ENCODE peak calls at places on chromosomes 4 and X, in six cellular contexts. One of them, this sample, is unnamed.

GRCh38 chr4:4413373-4413725 is 26.4 kb downstream of the NSG1 start:
- DNase-seq in left ventricle myocardium inferior: no peak
- DNase-seq in GM04504: no peak
- DNase-seq in stromal cell of bone marrow: no peak
- DNase-seq in caudate nucleus: no peak
- DNase-seq in anterior cingulate cortex: no peak
- DNase-seq in this sample: no peak

GRCh38 chr4:2364654-2365053 is 53.8 kb downstream of the ZFYVE28 start:
- DNase-seq in left ventricle myocardium inferior: peak
- DNase-seq in GM04504: no peak
- DNase-seq in stromal cell of bone marrow: peak
- DNase-seq in caudate nucleus: no peak
- DNase-seq in anterior cingulate cortex: no peak
- DNase-seq in this sample: peak

GRCh38 chr4:83389037-83389755 is 54.5 kb upstream of the HPSE start:
- DNase-seq in left ventricle myocardium inferior: no peak
- DNase-seq in GM04504: no peak
- DNase-seq in stromal cell of bone marrow: no peak
- DNase-seq in caudate nucleus: no peak
- DNase-seq in anterior cingulate cortex: no peak
- DNase-seq in this sample: no peak

GRCh38 chr4:30256105-30256828 is 463.9 kb upstream of the PCDH7 start:
- DNase-seq in left ventricle myocardium inferior: no peak
- DNase-seq in GM04504: no peak
- DNase-seq in stromal cell of bone marrow: no peak
- DNase-seq in caudate nucleus: no peak
- DNase-seq in anterior cingulate cortex: no peak
- DNase-seq in this sample: no peak

GRCh38 chr4:185801471-185801870 is 10.5 kb downstream of the SORBS2 start:
- DNase-seq in left ventricle myocardium inferior: no peak
- DNase-seq in GM04504: no peak
- DNase-seq in stromal cell of bone marrow: no peak
- DNase-seq in caudate nucleus: no peak
- DNase-seq in anterior cingulate cortex: no peak
- DNase-seq in this sample: no peak

GRCh38 chr4:145719752-145720624 is 40.0 kb downstream of the C4orf51 start:
- DNase-seq in left ventricle myocardium inferior: no peak
- DNase-seq in GM04504: no peak
- DNase-seq in stromal cell of bone marrow: no peak
- DNase-seq in caudate nucleus: no peak
- DNase-seq in anterior cingulate cortex: no peak
- DNase-seq in this sample: no peak

GRCh38 chrX:44130189-44130588 is 157.0 kb upstream of the NDP start:
- DNase-seq in left ventricle myocardium inferior: no peak
- DNase-seq in GM04504: no peak
- DNase-seq in stromal cell of bone marrow: no peak
- DNase-seq in caudate nucleus: no peak
- DNase-seq in anterior cingulate cortex: no peak
- DNase-seq in this sample: no peak

GRCh38 chr4:173243321-173243720 is 74.7 kb downstream of the GALNT7 start:
- DNase-seq in left ventricle myocardium inferior: no peak
- DNase-seq in GM04504: no peak
- DNase-seq in stromal cell of bone marrow: peak
- DNase-seq in caudate nucleus: no peak
- DNase-seq in anterior cingulate cortex: no peak
- DNase-seq in this sample: no peak

GRCh38 chrX:71627588-71628404 is 9.5 kb upstream of the CXCR3 start:
- DNase-seq in left ventricle myocardium inferior: no peak
- DNase-seq in GM04504: no peak
- DNase-seq in stromal cell of bone marrow: no peak
- DNase-seq in caudate nucleus: no peak
- DNase-seq in anterior cingulate cortex: no peak
- DNase-seq in this sample: no peak

GRCh38 chr4:182207806-182208483 is 35.3 kb upstream of the TENM3 start:
- DNase-seq in left ventricle myocardium inferior: no peak
- DNase-seq in GM04504: peak
- DNase-seq in stromal cell of bone marrow: peak
- DNase-seq in caudate nucleus: no peak
- DNase-seq in anterior cingulate cortex: no peak
- DNase-seq in this sample: no peak

GRCh38 chrX:17020828-17021821 is 74.7 kb downstream of the REPS2 start:
- DNase-seq in left ventricle myocardium inferior: no peak
- DNase-seq in GM04504: no peak
- DNase-seq in stromal cell of bone marrow: no peak
- DNase-seq in caudate nucleus: no peak
- DNase-seq in anterior cingulate cortex: no peak
- DNase-seq in this sample: no peak

GRCh38 chrX:85570496-85570895 is 191.0 kb upstream of the POF1B start:
- DNase-seq in left ventricle myocardium inferior: no peak
- DNase-seq in GM04504: no peak
- DNase-seq in stromal cell of bone marrow: no peak
- DNase-seq in caudate nucleus: no peak
- DNase-seq in anterior cingulate cortex: no peak
- DNase-seq in this sample: no peak

GRCh38 chrX:28127662-28128061 is 146.4 kb upstream of the DCAF8L1 start:
- DNase-seq in left ventricle myocardium inferior: no peak
- DNase-seq in GM04504: no peak
- DNase-seq in stromal cell of bone marrow: no peak
- DNase-seq in caudate nucleus: no peak
- DNase-seq in anterior cingulate cortex: no peak
- DNase-seq in this sample: no peak

GRCh38 chr4:88659061-88659889 is 38.4 kb downstream of the NAP1L5 start:
- DNase-seq in left ventricle myocardium inferior: no peak
- DNase-seq in GM04504: peak
- DNase-seq in stromal cell of bone marrow: peak
- DNase-seq in caudate nucleus: no peak
- DNase-seq in anterior cingulate cortex: no peak
- DNase-seq in this sample: peak

GRCh38 chr4:108072300-108072699 is 82.6 kb downstream of the HADH start:
- DNase-seq in left ventricle myocardium inferior: no peak
- DNase-seq in GM04504: no peak
- DNase-seq in stromal cell of bone marrow: no peak
- DNase-seq in caudate nucleus: no peak
- DNase-seq in anterior cingulate cortex: no peak
- DNase-seq in this sample: no peak

GRCh38 chrX:7283741-7284140 is 135.8 kb upstream of the PUDP start:
- DNase-seq in left ventricle myocardium inferior: no peak
- DNase-seq in GM04504: no peak
- DNase-seq in stromal cell of bone marrow: no peak
- DNase-seq in caudate nucleus: no peak
- DNase-seq in anterior cingulate cortex: no peak
- DNase-seq in this sample: no peak

GRCh38 chr4:2757426-2757825 is 1.3 kb upstream of the TNIP2 start:
- DNase-seq in left ventricle myocardium inferior: no peak
- DNase-seq in GM04504: no peak
- DNase-seq in stromal cell of bone marrow: no peak
- DNase-seq in caudate nucleus: no peak
- DNase-seq in anterior cingulate cortex: no peak
- DNase-seq in this sample: no peak

GRCh38 chr4:54067163-54067562 is 2.8 kb upstream of the CHIC2 start:
- DNase-seq in left ventricle myocardium inferior: peak
- DNase-seq in GM04504: peak
- DNase-seq in stromal cell of bone marrow: peak
- DNase-seq in caudate nucleus: no peak
- DNase-seq in anterior cingulate cortex: no peak
- DNase-seq in this sample: no peak

GRCh38 chr4:12679217-12679616 is 804.9 kb downstream of the RAB28 start:
- DNase-seq in left ventricle myocardium inferior: no peak
- DNase-seq in GM04504: no peak
- DNase-seq in stromal cell of bone marrow: no peak
- DNase-seq in caudate nucleus: no peak
- DNase-seq in anterior cingulate cortex: no peak
- DNase-seq in this sample: peak

GRCh38 chrX:73822775-73823174 is 259.8 kb downstream of the CHIC1 start:
- DNase-seq in left ventricle myocardium inferior: no peak
- DNase-seq in GM04504: no peak
- DNase-seq in stromal cell of bone marrow: no peak
- DNase-seq in caudate nucleus: no peak
- DNase-seq in anterior cingulate cortex: no peak
- DNase-seq in this sample: no peak

GRCh38 chr4:152107736-152108500 is 347.1 kb upstream of the GATB start:
- DNase-seq in left ventricle myocardium inferior: no peak
- DNase-seq in GM04504: no peak
- DNase-seq in stromal cell of bone marrow: no peak
- DNase-seq in caudate nucleus: no peak
- DNase-seq in anterior cingulate cortex: no peak
- DNase-seq in this sample: no peak

GRCh38 chrX:65610040-65610439 is 57.4 kb upstream of the MSN start:
- DNase-seq in left ventricle myocardium inferior: no peak
- DNase-seq in GM04504: no peak
- DNase-seq in stromal cell of bone marrow: no peak
- DNase-seq in caudate nucleus: no peak
- DNase-seq in anterior cingulate cortex: no peak
- DNase-seq in this sample: no peak

GRCh38 chrX:31423575-31424284 is 351.9 kb upstream of the FTHL17 start:
- DNase-seq in left ventricle myocardium inferior: peak
- DNase-seq in GM04504: peak
- DNase-seq in stromal cell of bone marrow: no peak
- DNase-seq in caudate nucleus: no peak
- DNase-seq in anterior cingulate cortex: no peak
- DNase-seq in this sample: no peak

GRCh38 chr4:86630629-86631028 is 36.5 kb downstream of the PTPN13 start:
- DNase-seq in left ventricle myocardium inferior: no peak
- DNase-seq in GM04504: no peak
- DNase-seq in stromal cell of bone marrow: no peak
- DNase-seq in caudate nucleus: no peak
- DNase-seq in anterior cingulate cortex: no peak
- DNase-seq in this sample: no peak

GRCh38 chr4:145736241-145736831 is 56.4 kb downstream of the C4orf51 start:
- DNase-seq in left ventricle myocardium inferior: peak
- DNase-seq in GM04504: peak
- DNase-seq in stromal cell of bone marrow: peak
- DNase-seq in caudate nucleus: no peak
- DNase-seq in anterior cingulate cortex: no peak
- DNase-seq in this sample: no peak

GRCh38 chrX:65601530-65602281 is 65.7 kb upstream of the MSN start:
- DNase-seq in left ventricle myocardium inferior: peak
- DNase-seq in GM04504: peak
- DNase-seq in stromal cell of bone marrow: peak
- DNase-seq in caudate nucleus: no peak
- DNase-seq in anterior cingulate cortex: no peak
- DNase-seq in this sample: no peak

GRCh38 chr4:14827111-14827510 is 175.2 kb upstream of the CPEB2 start:
- DNase-seq in left ventricle myocardium inferior: no peak
- DNase-seq in GM04504: no peak
- DNase-seq in stromal cell of bone marrow: no peak
- DNase-seq in caudate nucleus: no peak
- DNase-seq in anterior cingulate cortex: no peak
- DNase-seq in this sample: no peak

GRCh38 chrX:6644411-6644810 is 109.5 kb upstream of the VCX3A start:
- DNase-seq in left ventricle myocardium inferior: no peak
- DNase-seq in GM04504: no peak
- DNase-seq in stromal cell of bone marrow: no peak
- DNase-seq in caudate nucleus: no peak
- DNase-seq in anterior cingulate cortex: no peak
- DNase-seq in this sample: no peak

GRCh38 chr4:156766846-156767245 is 204.8 kb downstream of the PDGFC start:
- DNase-seq in left ventricle myocardium inferior: no peak
- DNase-seq in GM04504: no peak
- DNase-seq in stromal cell of bone marrow: no peak
- DNase-seq in caudate nucleus: no peak
- DNase-seq in anterior cingulate cortex: no peak
- DNase-seq in this sample: no peak